ENCODE peak calls at places on chromosomes 13 and 19, in seven cellular contexts. S, F, C, Q, A, P and U are unnamed samples.

GRCh38 chr13:112172641-112173171 is 105.8 kb downstream of the SOX1 start:
- DNase-seq in C (no peak), Q (no peak), F (no peak), P (no peak), S (no peak), A (no peak), U (no peak)

GRCh38 chr13:112990783-112991182 is 21.8 kb downstream of the MCF2L start:
- DNase-seq in F (no peak), A (peak), S (peak), P (peak), C (peak), Q (no peak), U (no peak)

GRCh38 chr19:7737215-7737614 is 5.3 kb upstream of the CLEC4G start:
- DNase-seq in S (peak), F (no peak), P (no peak), Q (no peak), A (no peak), C (no peak), U (no peak)

GRCh38 chr13:103291693-103292572 is 225.7 kb upstream of the SLC10A2 start:
- DNase-seq in C (no peak), P (no peak), A (no peak), Q (no peak), F (no peak), S (peak), U (no peak)

GRCh38 chr13:109989686-109990085 is 203.3 kb upstream of the IRS2 start:
- DNase-seq in S (no peak), C (no peak), F (no peak), P (no peak), A (no peak), Q (no peak), U (peak)

GRCh38 chr13:109704771-109705628 is 81.4 kb downstream of the IRS2 start:
- DNase-seq in A (no peak), S (no peak), Q (peak), F (no peak), C (no peak), P (peak), U (peak)

GRCh38 chr19:50553134-50553703 is 15.0 kb downstream of the LRRC4B start:
- DNase-seq in C (no peak), P (no peak), A (no peak), Q (no peak), S (no peak), F (no peak), U (no peak)

GRCh38 chr13:50129923-50130685 is 114.9 kb downstream of the KCNRG start:
- DNase-seq in Q (peak), P (peak), C (no peak), A (peak), S (peak), F (peak), U (peak)

GRCh38 chr13:32639502-32640105 is 53.4 kb downstream of the PDS5B start:
- DNase-seq in Q (peak), P (peak), S (peak), A (peak), C (peak), F (peak), U (peak)

GRCh38 chr13:30978981-30979956 is 46.8 kb downstream of the TEX26 start:
- DNase-seq in S (peak), F (peak), Q (peak), C (no peak), A (peak), P (peak), U (peak)

GRCh38 chr19:54517483-54517882 is 14.9 kb downstream of the LAIR2 start:
- DNase-seq in Q (peak), A (no peak), C (peak), S (peak), F (peak), P (peak), U (peak)

GRCh38 chr19:38736413-38737280 is 7.6 kb downstream of the CAPN12 start:
- DNase-seq in C (no peak), P (peak), F (peak), S (peak), A (peak), Q (peak), U (peak)

GRCh38 chr13:33487575-33488243 is 202.2 kb upstream of the STARD13 start:
- DNase-seq in S (peak), F (peak), C (peak), P (peak), A (no peak), Q (peak), U (peak)

GRCh38 chr13:110964229-110965037 is 49.6 kb upstream of the ANKRD10 start:
- DNase-seq in C (no peak), S (no peak), A (no peak), F (no peak), Q (no peak), P (peak), U (no peak)

GRCh38 chr13:48528720-48529119 is 4.2 kb downstream of the RCBTB2 start:
- DNase-seq in C (no peak), A (no peak), S (no peak), P (no peak), F (no peak), Q (no peak), U (no peak)
- H2AFZ ChIP-seq in C (no peak), A (no peak), S (no peak), P (no peak), F (peak), Q (no peak), U (no peak)

GRCh38 chr19:52896431-52897148 is 845 bp downstream of the ZNF320 start:
- DNase-seq in A (peak), F (peak), Q (peak), S (peak), C (no peak), P (peak), U (peak)
- TF ChIP-seq EZH2phosphoT487 in A (no peak), F (no peak), Q (no peak), S (no peak), C (no peak), P (no peak), U (no peak)

GRCh38 chr13:83167203-83167602 is 715.1 kb downstream of the SLITRK1 start:
- DNase-seq in A (no peak), P (no peak), Q (no peak), C (no peak), F (no peak), S (no peak), U (no peak)
- H2AFZ ChIP-seq in A (no peak), P (no peak), Q (no peak), C (no peak), F (no peak), S (no peak), U (no peak)

DNA sequence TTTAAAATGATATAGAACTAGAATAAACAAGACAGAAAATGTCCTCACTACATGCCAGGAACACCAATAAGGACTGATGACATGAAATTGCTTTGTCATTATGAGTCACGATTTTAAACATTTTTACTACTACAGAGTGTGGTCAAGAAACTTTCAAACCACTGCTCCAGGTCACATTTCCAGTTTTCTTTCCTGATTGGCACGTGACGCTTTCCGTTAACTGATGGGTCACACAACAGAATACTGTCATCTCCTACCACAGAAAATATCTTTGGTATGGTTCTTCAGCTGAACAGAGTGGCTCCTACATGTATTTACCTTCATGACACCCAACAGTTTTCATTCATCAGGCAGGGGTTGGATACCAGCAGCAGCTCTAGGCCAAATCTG is 147.2 kb downstream of the RNF17 start:
- DNase-seq in S (no peak), P (no peak), C (no peak), F (no peak), Q (peak), A (no peak), U (peak)
- TF ChIP-seq EZH2phosphoT487 in S (no peak), P (no peak), C (no peak), F (no peak), Q (no peak), A (no peak), U (no peak)

GRCh38 chr13:106484755-106485193 is 50.7 kb downstream of the EFNB2 start:
- DNase-seq in A (no peak), Q (no peak), S (no peak), C (no peak), P (no peak), F (no peak), U (no peak)
- H2AFZ ChIP-seq in A (no peak), Q (no peak), S (peak), C (no peak), P (no peak), F (no peak), U (no peak)